ENCODE peak calls at places on chromosomes 12 and 14, in five cellular contexts. X, H, B, Y and G are unnamed samples.

GRCh38 chr14:24710403-24711063 is 76.5 kb upstream of the GZMB start:
- DNase-seq in B (no peak), X (peak; percentile 53), H (peak; percentile 71), Y (no peak), G (no peak)

GRCh38 chr14:77024171-77024627 is 4.3 kb downstream of the IRF2BPL start:
- DNase-seq in X (peak; percentile 62), Y (no peak), H (peak; percentile 66), B (no peak), G (no peak)

GRCh38 chr14:26845106-26845818 is 247.4 kb upstream of the NOVA1 start:
- DNase-seq in H (no peak), X (peak; percentile 10), B (no peak), Y (no peak), G (no peak)

GRCh38 chr14:30243805-30244204 is 315.2 kb upstream of the G2E3 start:
- DNase-seq in X (no peak), H (no peak), Y (no peak), B (no peak), G (no peak)

GRCh38 chr12:52137746-52138145 is 54.1 kb downstream of the KRT80 start:
- DNase-seq in X (no peak), Y (no peak), H (no peak), B (no peak), G (no peak)

GRCh38 chr12:125797421-125798175 is 732.4 kb downstream of the AACS start:
- DNase-seq in Y (no peak), H (no peak), X (no peak), B (no peak), G (no peak)

GRCh38 chr14:97776890-97777564 is 979.8 kb downstream of the VRK1 start:
- DNase-seq in X (no peak), Y (no peak), B (no peak), H (no peak), G (no peak)

GRCh38 chr12:91778938-91779400 is 366.7 kb downstream of the BTG1 start:
- DNase-seq in Y (peak; percentile 9), X (peak; percentile 77), H (peak; percentile 29), B (peak; percentile 93), G (peak; percentile 5)

GRCh38 chr12:3170423-3171194 is 93.4 kb downstream of the TSPAN9 start:
- DNase-seq in B (no peak), Y (no peak), X (no peak), H (no peak), G (no peak)

GRCh38 chr12:54016478-54016964 is 7.7 kb downstream of the HOXC8 start:
- DNase-seq in B (no peak), Y (no peak), X (no peak), H (no peak), G (no peak)

GRCh38 chr12:116565963-116566362 is 6.8 kb downstream of the MAP1LC3B2 start:
- DNase-seq in X (no peak), H (no peak), B (no peak), Y (no peak), G (no peak)

GRCh38 chr12:21912318-21912717 is 28.9 kb downstream of the ABCC9 start:
- DNase-seq in X (no peak), B (no peak), Y (no peak), H (no peak), G (no peak)

GRCh38 chr12:61220337-61220736 is 1039.9 kb upstream of the USP15 start:
- DNase-seq in B (no peak), Y (no peak), X (no peak), H (no peak), G (no peak)

GRCh38 chr12:12930633-12931032 is 21.3 kb downstream of the GPRC5D start:
- DNase-seq in H (no peak), X (no peak), Y (no peak), B (no peak), G (no peak)

GRCh38 chr12:12926571-12927071 is 25.3 kb downstream of the GPRC5D start:
- DNase-seq in Y (no peak), X (no peak), B (no peak), H (no peak), G (no peak)

GRCh38 chr12:12929696-12930095 is 22.3 kb downstream of the GPRC5D start:
- DNase-seq in X (no peak), Y (no peak), H (no peak), B (no peak), G (no peak)

GRCh38 chr12:12925383-12925782 is 26.6 kb downstream of the GPRC5D start:
- DNase-seq in Y (no peak), B (no peak), X (no peak), H (no peak), G (no peak)

GRCh38 chr12:12927211-12928079 is 24.5 kb downstream of the GPRC5D start:
- DNase-seq in H (peak; percentile 95), Y (no peak), X (peak; percentile 92), B (peak; percentile 28), G (peak; percentile 25)
- TF ChIP-seq POLR2A in H (peak; percentile 95), Y (no peak), X (peak; percentile 89), B (no peak), G (no peak)

GRCh38 chr12:8553088-8553627 is 12.5 kb upstream of the CLEC4E start:
- DNase-seq in B (no peak), X (no peak), H (no peak), Y (no peak), G (no peak)

GRCh38 chr12:8559676-8560075 is 19.0 kb upstream of the CLEC4E start:
- DNase-seq in B (no peak), Y (no peak), H (no peak), X (no peak), G (no peak)

GRCh38 chr12:8556748-8557147 is 16.0 kb upstream of the CLEC4E start:
- DNase-seq in B (no peak), X (no peak), H (no peak), Y (no peak), G (no peak)

GRCh38 chr12:8549381-8549780 is 8.7 kb upstream of the CLEC4E start:
- DNase-seq in B (no peak), H (no peak), X (no peak), Y (no peak), G (no peak)

GRCh38 chr12:8554451-8555195 is 13.9 kb upstream of the CLEC4E start:
- DNase-seq in H (no peak), Y (no peak), X (no peak), B (no peak), G (no peak)
- TF ChIP-seq TAF1 in H (no peak), Y (no peak), X (no peak), B (no peak), G (no peak)

GRCh38 chr14:51872396-51872795 is 12.0 kb downstream of the GNG2 start:
- DNase-seq in Y (no peak), B (no peak), X (no peak), H (no peak), G (no peak)

GRCh38 chr14:51869426-51870113 is 9.2 kb downstream of the GNG2 start:
- DNase-seq in Y (no peak), B (no peak), X (no peak), H (no peak), G (no peak)

GRCh38 chr14:51868405-51868804 is 8.0 kb downstream of the GNG2 start:
- DNase-seq in B (no peak), X (no peak), H (no peak), Y (no peak), G (no peak)

GRCh38 chr14:51871846-51872245 is 11.4 kb downstream of the GNG2 start:
- DNase-seq in H (no peak), Y (no peak), X (no peak), B (no peak), G (no peak)

DNA sequence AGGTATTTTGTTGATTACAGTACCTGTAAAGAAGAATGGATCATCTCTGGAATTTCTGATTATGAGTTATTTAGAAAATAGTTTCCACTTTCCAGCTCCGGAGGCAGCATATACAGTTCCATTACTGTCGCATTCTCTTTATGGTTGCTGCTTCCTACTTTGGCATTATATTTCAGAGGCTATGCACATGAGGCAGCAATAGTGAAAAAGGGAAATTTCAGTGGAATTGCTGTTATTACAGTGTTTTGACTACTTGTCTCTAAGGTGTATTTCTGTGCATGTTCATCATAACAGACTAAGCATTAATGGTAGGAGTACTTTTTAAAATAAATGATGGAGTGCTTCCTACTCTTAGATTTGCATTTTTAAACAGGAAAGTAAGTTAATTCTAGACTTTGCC is 10.2 kb downstream of the GNG2 start:
- DNase-seq in B (no peak), H (no peak), Y (no peak), X (no peak), G (no peak)
- TF ChIP-seq POLR2A in B (no peak), H (no peak), Y (no peak), X (no peak), G (no peak)

GRCh38 chr12:12716151-12716844 is 870 bp upstream of the CDKN1B start:
- DNase-seq in X (no peak), Y (no peak), H (peak; percentile 63), B (no peak), G (no peak)

GRCh38 chr12:12718853-12719252 is 1.7 kb downstream of the CDKN1B start:
- DNase-seq in X (no peak), B (no peak), Y (no peak), H (no peak), G (no peak)

GRCh38 chr12:12716845-12717585 is at the start of gene CDKN1B:
- DNase-seq in Y (peak; percentile 69), H (peak; percentile 86), X (peak; percentile 86), B (peak; percentile 58), G (peak; percentile 76)

GRCh38 chr12:12718382-12718761 is 1.2 kb downstream of the CDKN1B start:
- DNase-seq in H (no peak), B (no peak), Y (no peak), X (no peak), G (no peak)

DNA sequence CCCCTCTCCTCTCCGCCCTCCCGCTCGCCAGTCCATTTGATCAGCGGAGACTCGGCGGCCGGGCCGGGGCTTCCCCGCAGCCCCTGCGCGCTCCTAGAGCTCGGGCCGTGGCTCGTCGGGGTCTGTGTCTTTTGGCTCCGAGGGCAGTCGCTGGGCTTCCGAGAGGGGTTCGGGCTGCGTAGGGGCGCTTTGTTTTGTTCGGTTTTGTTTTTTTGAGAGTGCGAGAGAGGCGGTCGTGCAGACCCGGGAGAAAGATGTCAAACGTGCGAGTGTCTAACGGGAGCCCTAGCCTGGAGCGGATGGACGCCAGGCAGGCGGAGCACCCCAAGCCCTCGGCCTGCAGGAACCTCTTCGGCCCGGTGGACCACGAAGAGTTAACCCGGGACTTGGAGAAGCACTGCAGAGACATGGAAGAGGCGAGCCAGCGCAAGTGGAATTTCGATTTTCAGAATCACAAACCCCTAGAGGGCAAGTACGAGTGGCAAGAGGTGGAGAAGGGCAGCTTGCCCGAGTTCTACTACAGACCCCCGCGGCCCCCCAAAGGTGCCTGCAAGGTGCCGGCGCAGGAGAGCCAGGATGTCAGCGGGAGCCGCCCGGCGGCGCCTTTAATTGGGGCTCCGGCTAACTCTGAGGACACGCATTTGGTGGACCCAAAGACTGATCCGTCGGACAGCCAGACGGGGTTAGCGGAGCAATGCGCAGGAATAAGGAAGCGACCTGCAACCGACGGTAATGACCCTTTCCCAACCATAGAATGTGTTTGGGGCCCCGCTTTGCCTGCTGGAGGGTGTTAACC is 616 bp downstream of the CDKN1B start:
- DNase-seq in Y (no peak), H (no peak), B (no peak), X (peak; percentile 44), G (no peak)
- TF ChIP-seq TAF1 in Y (no peak), H (peak; percentile 11), B (no peak), X (no peak), G (no peak)

GRCh38 chr12:62849398-62849797 is 85.6 kb downstream of the PPM1H start:
- DNase-seq in B (no peak), H (no peak), X (no peak), Y (no peak), G (no peak)
- TF ChIP-seq POLR2A in B (no peak), H (no peak), X (no peak), Y (no peak), G (no peak)